ENCODE peak calls at places on chromosomes 7 and 10, in nine cellular contexts. One of them, this sample, is unnamed.

GRCh38 chr7:2260820-2261219 is 18.8 kb downstream of the NUDT1 start:
- DNase-seq in stomach: peak; percentile 44
- DNase-seq in transverse colon: no peak
- DNase-seq in endothelial cell of umbilical vein: no peak
- DNase-seq in HCT116: no peak
- DNase-seq in sigmoid colon: no peak
- DNase-seq in A549: peak; percentile 88
- DNase-seq in K562: no peak
- DNase-seq in H1: no peak
- DNase-seq in this sample: no peak

GRCh38 chr7:102066476-102066875 is 220.2 kb upstream of the SH2B2 start:
- DNase-seq in stomach: no peak
- DNase-seq in transverse colon: no peak
- DNase-seq in endothelial cell of umbilical vein: no peak
- DNase-seq in HCT116: no peak
- DNase-seq in sigmoid colon: peak; percentile 24
- DNase-seq in A549: no peak
- DNase-seq in K562: no peak
- DNase-seq in H1: no peak
- DNase-seq in this sample: no peak

GRCh38 chr10:22570733-22571430 is 143.5 kb downstream of the PIP4K2A start:
- DNase-seq in stomach: no peak
- DNase-seq in transverse colon: no peak
- DNase-seq in endothelial cell of umbilical vein: no peak
- DNase-seq in HCT116: no peak
- DNase-seq in sigmoid colon: no peak
- DNase-seq in A549: no peak
- DNase-seq in K562: no peak
- DNase-seq in H1: no peak
- DNase-seq in this sample: no peak

GRCh38 chr7:37765872-37766525 is 82.4 kb upstream of the NME8 start:
- DNase-seq in stomach: no peak
- DNase-seq in transverse colon: no peak
- DNase-seq in endothelial cell of umbilical vein: no peak
- DNase-seq in HCT116: no peak
- DNase-seq in sigmoid colon: no peak
- DNase-seq in A549: no peak
- DNase-seq in K562: no peak
- DNase-seq in H1: no peak
- DNase-seq in this sample: peak; percentile 67

GRCh38 chr10:36096571-36096970 is 454.5 kb upstream of the FZD8 start:
- DNase-seq in stomach: no peak
- DNase-seq in transverse colon: no peak
- DNase-seq in endothelial cell of umbilical vein: no peak
- DNase-seq in HCT116: no peak
- DNase-seq in sigmoid colon: no peak
- DNase-seq in A549: no peak
- DNase-seq in K562: no peak
- DNase-seq in H1: no peak
- DNase-seq in this sample: no peak

GRCh38 chr10:77801474-77802238 is 124.9 kb downstream of the DLG5 start:
- DNase-seq in stomach: no peak
- DNase-seq in transverse colon: no peak
- DNase-seq in endothelial cell of umbilical vein: no peak
- DNase-seq in HCT116: no peak
- DNase-seq in sigmoid colon: no peak
- DNase-seq in A549: no peak
- DNase-seq in K562: no peak
- DNase-seq in H1: no peak
- DNase-seq in this sample: peak; percentile 33

GRCh38 chr10:90822508-90822907 is 35.3 kb downstream of the HTR7 start:
- DNase-seq in stomach: no peak
- DNase-seq in transverse colon: no peak
- DNase-seq in endothelial cell of umbilical vein: no peak
- DNase-seq in HCT116: no peak
- DNase-seq in sigmoid colon: no peak
- DNase-seq in A549: no peak
- DNase-seq in K562: no peak
- DNase-seq in H1: no peak
- DNase-seq in this sample: no peak

GRCh38 chr7:100545636-100546128 is 6.7 kb downstream of the AGFG2 start:
- DNase-seq in stomach: no peak
- DNase-seq in transverse colon: peak; percentile 39
- DNase-seq in endothelial cell of umbilical vein: peak; percentile 92
- DNase-seq in HCT116: peak; percentile 81
- DNase-seq in sigmoid colon: peak; percentile 88
- DNase-seq in A549: peak; percentile 93
- DNase-seq in K562: peak; percentile 70
- DNase-seq in H1: no peak
- DNase-seq in this sample: no peak

GRCh38 chr10:121532465-121532864 is 65.8 kb downstream of the FGFR2 start:
- DNase-seq in stomach: no peak
- DNase-seq in transverse colon: no peak
- DNase-seq in endothelial cell of umbilical vein: no peak
- DNase-seq in HCT116: no peak
- DNase-seq in sigmoid colon: no peak
- DNase-seq in A549: no peak
- DNase-seq in K562: no peak
- DNase-seq in H1: no peak
- DNase-seq in this sample: no peak

GRCh38 chr7:38452615-38453014 is 178.6 kb downstream of the AMPH start:
- DNase-seq in stomach: no peak
- DNase-seq in transverse colon: no peak
- DNase-seq in endothelial cell of umbilical vein: no peak
- DNase-seq in HCT116: no peak
- DNase-seq in sigmoid colon: no peak
- DNase-seq in A549: no peak
- DNase-seq in K562: no peak
- DNase-seq in H1: no peak
- DNase-seq in this sample: no peak

GRCh38 chr7:132935608-132936007 is 146.3 kb downstream of the CHCHD3 start:
- DNase-seq in stomach: no peak
- DNase-seq in transverse colon: no peak
- DNase-seq in endothelial cell of umbilical vein: no peak
- DNase-seq in HCT116: no peak
- DNase-seq in sigmoid colon: no peak
- DNase-seq in A549: no peak
- DNase-seq in K562: no peak
- DNase-seq in H1: no peak
- DNase-seq in this sample: no peak

GRCh38 chr10:43120948-43121290 is 17.3 kb upstream of the CSGALNACT2 start:
- DNase-seq in stomach: peak; percentile 26
- DNase-seq in transverse colon: peak; percentile 26
- DNase-seq in endothelial cell of umbilical vein: no peak
- DNase-seq in HCT116: no peak
- DNase-seq in sigmoid colon: no peak
- DNase-seq in A549: no peak
- DNase-seq in K562: no peak
- DNase-seq in H1: no peak
- DNase-seq in this sample: peak; percentile 85

GRCh38 chr10:37146443-37146842 is 21.0 kb downstream of the ANKRD30A start:
- DNase-seq in stomach: no peak
- DNase-seq in transverse colon: no peak
- DNase-seq in endothelial cell of umbilical vein: no peak
- DNase-seq in HCT116: no peak
- DNase-seq in sigmoid colon: no peak
- DNase-seq in A549: no peak
- DNase-seq in K562: no peak
- DNase-seq in H1: no peak
- DNase-seq in this sample: no peak
- TF ChIP-seq CTCF in stomach: no peak
- TF ChIP-seq CTCF in transverse colon: no peak
- TF ChIP-seq CTCF in endothelial cell of umbilical vein: no peak
- TF ChIP-seq CTCF in HCT116: no peak
- TF ChIP-seq CTCF in sigmoid colon: no peak
- TF ChIP-seq CTCF in A549: no peak
- TF ChIP-seq CTCF in K562: no peak
- TF ChIP-seq CTCF in H1: no peak
- TF ChIP-seq CTCF in this sample: no peak

GRCh38 chr7:50591098-50591479 is 25.9 kb upstream of the DDC start:
- DNase-seq in stomach: no peak
- DNase-seq in transverse colon: no peak
- DNase-seq in endothelial cell of umbilical vein: no peak
- DNase-seq in HCT116: no peak
- DNase-seq in sigmoid colon: no peak
- DNase-seq in A549: no peak
- DNase-seq in K562: no peak
- DNase-seq in H1: no peak
- DNase-seq in this sample: no peak
- H3K27ac ChIP-seq in stomach: no peak overlapping the region
- H3K27ac ChIP-seq in transverse colon: no peak overlapping the region
- H3K27ac ChIP-seq in endothelial cell of umbilical vein: no peak overlapping the region
- H3K27ac ChIP-seq in HCT116: no peak overlapping the region
- H3K27ac ChIP-seq in sigmoid colon: no peak overlapping the region
- H3K27ac ChIP-seq in A549: no peak overlapping the region
- H3K27ac ChIP-seq in K562: no peak overlapping the region
- H3K27ac ChIP-seq in H1: no peak overlapping the region
- H3K27ac ChIP-seq in this sample: no peak overlapping the region

DNA sequence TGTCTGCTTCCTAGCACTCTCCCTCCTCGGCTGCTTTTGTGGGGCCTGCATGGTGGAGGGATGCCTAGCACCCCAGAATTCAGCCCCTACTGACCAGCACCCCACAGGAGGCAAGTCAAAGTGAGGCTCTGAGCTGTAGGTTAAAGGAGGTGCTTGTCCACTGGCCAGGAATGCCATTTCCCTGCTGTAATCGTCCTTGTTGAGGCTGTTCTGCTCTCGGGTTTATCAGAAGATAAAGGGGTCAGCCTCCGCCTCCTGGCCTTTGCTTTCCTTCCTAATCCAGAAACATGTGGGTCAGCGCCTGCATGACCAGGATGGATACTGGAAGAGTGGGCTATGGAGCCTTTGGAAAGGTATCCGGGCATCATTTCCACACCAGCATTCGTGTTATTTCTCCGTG is 98.9 kb downstream of the MKI67 start:
- DNase-seq in stomach: no peak
- DNase-seq in transverse colon: no peak
- DNase-seq in endothelial cell of umbilical vein: no peak
- DNase-seq in HCT116: no peak
- DNase-seq in sigmoid colon: peak; percentile 3
- DNase-seq in A549: no peak
- DNase-seq in K562: no peak
- DNase-seq in H1: no peak
- DNase-seq in this sample: no peak
- TF ChIP-seq POLR2A in stomach: no peak
- TF ChIP-seq POLR2A in transverse colon: no peak
- TF ChIP-seq POLR2A in endothelial cell of umbilical vein: no peak
- TF ChIP-seq POLR2A in HCT116: no peak
- TF ChIP-seq POLR2A in sigmoid colon: no peak
- TF ChIP-seq POLR2A in A549: no peak
- TF ChIP-seq POLR2A in K562: no peak
- TF ChIP-seq POLR2A in H1: no peak
- TF ChIP-seq POLR2A in this sample: no peak

DNA sequence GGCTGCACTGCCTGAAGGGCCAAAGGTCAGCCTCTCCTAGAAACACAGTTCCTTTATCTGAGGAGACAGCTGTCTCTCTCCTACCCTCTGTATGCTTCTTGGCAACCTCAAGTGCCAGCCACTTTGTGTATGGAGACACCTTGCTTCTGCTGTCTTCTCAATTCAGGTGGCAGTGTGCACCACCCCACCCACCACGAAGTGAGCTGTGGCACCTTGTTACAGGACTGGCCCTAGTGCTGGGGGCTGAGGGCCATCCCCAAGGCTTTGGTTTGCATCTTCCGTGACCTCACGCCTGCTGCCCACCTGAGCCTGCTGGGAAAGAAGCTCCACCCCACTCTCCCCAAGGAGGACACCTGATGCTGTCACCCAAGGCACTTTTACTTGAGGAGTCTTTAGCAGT is 47.1 kb upstream of the LRRC4 start:
- DNase-seq in stomach: no peak
- DNase-seq in transverse colon: no peak
- DNase-seq in endothelial cell of umbilical vein: no peak
- DNase-seq in HCT116: no peak
- DNase-seq in sigmoid colon: no peak
- DNase-seq in A549: no peak
- DNase-seq in K562: no peak
- DNase-seq in H1: no peak
- DNase-seq in this sample: no peak
- TF ChIP-seq CTCF in stomach: no peak
- TF ChIP-seq CTCF in transverse colon: no peak
- TF ChIP-seq CTCF in endothelial cell of umbilical vein: no peak
- TF ChIP-seq CTCF in HCT116: no peak
- TF ChIP-seq CTCF in sigmoid colon: no peak
- TF ChIP-seq CTCF in A549: no peak
- TF ChIP-seq CTCF in K562: no peak
- TF ChIP-seq CTCF in H1: no peak
- TF ChIP-seq CTCF in this sample: no peak

GRCh38 chr7:66310620-66311019 is 105.5 kb downstream of the TPST1 start:
- DNase-seq in stomach: no peak
- DNase-seq in transverse colon: no peak
- DNase-seq in endothelial cell of umbilical vein: no peak
- DNase-seq in HCT116: no peak
- DNase-seq in sigmoid colon: no peak
- DNase-seq in A549: no peak
- DNase-seq in K562: no peak
- DNase-seq in H1: no peak
- DNase-seq in this sample: no peak

GRCh38 chr7:66306243-66306642 is 101.1 kb downstream of the TPST1 start:
- DNase-seq in stomach: peak; percentile 51
- DNase-seq in transverse colon: no peak
- DNase-seq in endothelial cell of umbilical vein: peak; percentile 58
- DNase-seq in HCT116: peak; percentile 45
- DNase-seq in sigmoid colon: no peak
- DNase-seq in A549: no peak
- DNase-seq in K562: no peak
- DNase-seq in H1: no peak
- DNase-seq in this sample: no peak

GRCh38 chr7:66307591-66308215 is 102.6 kb downstream of the TPST1 start:
- DNase-seq in stomach: peak; percentile 35
- DNase-seq in transverse colon: no peak
- DNase-seq in endothelial cell of umbilical vein: peak; percentile 96
- DNase-seq in HCT116: no peak
- DNase-seq in sigmoid colon: no peak
- DNase-seq in A549: no peak
- DNase-seq in K562: no peak
- DNase-seq in H1: no peak
- DNase-seq in this sample: no peak

GRCh38 chr7:66304536-66304935 is 99.4 kb downstream of the TPST1 start:
- DNase-seq in stomach: no peak
- DNase-seq in transverse colon: no peak
- DNase-seq in endothelial cell of umbilical vein: peak; percentile 88
- DNase-seq in HCT116: no peak
- DNase-seq in sigmoid colon: no peak
- DNase-seq in A549: no peak
- DNase-seq in K562: no peak
- DNase-seq in H1: no peak
- DNase-seq in this sample: no peak

GRCh38 chr7:66308411-66308810 is 103.3 kb downstream of the TPST1 start:
- DNase-seq in stomach: no peak
- DNase-seq in transverse colon: no peak
- DNase-seq in endothelial cell of umbilical vein: peak; percentile 64
- DNase-seq in HCT116: no peak
- DNase-seq in sigmoid colon: no peak
- DNase-seq in A549: no peak
- DNase-seq in K562: no peak
- DNase-seq in H1: no peak
- DNase-seq in this sample: no peak
- H3K27ac ChIP-seq in stomach: no peak overlapping the region
- H3K27ac ChIP-seq in transverse colon: no peak overlapping the region
- H3K27ac ChIP-seq in endothelial cell of umbilical vein: peak overlapping the region; percentile 86
- H3K27ac ChIP-seq in HCT116: no peak overlapping the region
- H3K27ac ChIP-seq in sigmoid colon: no peak overlapping the region
- H3K27ac ChIP-seq in A549: no peak overlapping the region
- H3K27ac ChIP-seq in K562: no peak overlapping the region
- H3K27ac ChIP-seq in H1: no peak overlapping the region
- H3K27ac ChIP-seq in this sample: peak overlapping the region; percentile 12

This sample was measured in spleen.